ENCODE peak calls at places on chromosome 13, in eight cellular contexts. M is AG09309; O is naive thymus-derived CD4-positive, alpha-beta T cell; R is BJ; V is cardiac muscle cell; A is heart right ventricle; W is HCT116; K is astrocyte. G is an unnamed sample.

GRCh38 chr13:108272333-108272732 is 2.8 kb downstream of the TNFSF13B start:
- DNase-seq in M (no peak), R (no peak), K (no peak), V (no peak), O (no peak), A (no peak), W (no peak), G (no peak)

GRCh38 chr13:102055116-102055515 is 346.7 kb downstream of the FGF14 start:
- DNase-seq in O (no peak), K (no peak), R (no peak), V (no peak), M (no peak), W (no peak), A (no peak), G (no peak)

GRCh38 chr13:39510296-39510695 is 92.7 kb downstream of the LHFPL6 start:
- DNase-seq in V (no peak), O (no peak), M (no peak), R (no peak), K (no peak), W (no peak), A (no peak), G (no peak)

GRCh38 chr13:101013245-101013644 is 338.6 kb upstream of the TMTC4 start:
- DNase-seq in W (no peak), M (no peak), A (no peak), O (no peak), V (no peak), R (no peak), K (no peak), G (no peak)

GRCh38 chr13:76697277-76697676 is 188.9 kb downstream of the KCTD12 start:
- DNase-seq in M (no peak), V (no peak), O (no peak), R (no peak), W (no peak), A (no peak), K (no peak), G (no peak)

GRCh38 chr13:27583645-27584044 is 36.7 kb downstream of the LNX2 start:
- DNase-seq in O (no peak), A (no peak), K (peak), M (no peak), V (peak), W (no peak), R (no peak), G (no peak)

GRCh38 chr13:100396771-100397170 is 191.8 kb downstream of the GGACT start:
- DNase-seq in M (no peak), A (no peak), R (no peak), W (no peak), O (no peak), K (no peak), V (no peak), G (no peak)

GRCh38 chr13:41973247-41973741 is 12.4 kb upstream of the VWA8 start:
- DNase-seq in W (no peak), M (no peak), V (no peak), O (no peak), K (no peak), A (peak), R (no peak), G (no peak)

GRCh38 chr13:113973218-113974164 is at the start of gene C13orf46:
- DNase-seq in V (no peak), W (no peak), M (no peak), A (no peak), O (no peak), R (no peak), K (no peak), G (no peak)

GRCh38 chr13:38970380-38971051 is 20.1 kb downstream of the STOML3 start:
- DNase-seq in A (no peak), K (no peak), O (no peak), R (no peak), V (no peak), W (no peak), M (no peak), G (no peak)

GRCh38 chr13:112911883-112912282 is 57.1 kb upstream of the MCF2L start:
- DNase-seq in V (no peak), O (no peak), K (no peak), W (no peak), A (no peak), M (no peak), R (no peak), G (no peak)

GRCh38 chr13:50574731-50575130 is 268.8 kb downstream of the DLEU7 start:
- DNase-seq in O (no peak), R (peak), M (peak), K (peak), W (no peak), V (peak), A (no peak), G (no peak)

GRCh38 chr13:58085819-58086218 is 454.3 kb downstream of the PCDH17 start:
- DNase-seq in M (no peak), K (peak), W (no peak), A (no peak), R (no peak), O (no peak), V (no peak), G (no peak)

GRCh38 chr13:75761373-75761772 is 125.2 kb downstream of the LMO7 start:
- DNase-seq in K (no peak), W (no peak), R (no peak), M (no peak), A (no peak), O (no peak), V (no peak), G (no peak)

GRCh38 chr13:114119196-114119595 is 13.2 kb downstream of the RASA3 start:
- DNase-seq in K (peak), A (peak), O (no peak), M (no peak), V (peak), R (peak), W (no peak), G (no peak)

GRCh38 chr13:113906566-113906965 is 42.7 kb upstream of the GAS6 start:
- DNase-seq in K (no peak), W (no peak), M (no peak), V (no peak), A (no peak), R (no peak), O (no peak), G (no peak)

GRCh38 chr13:27338816-27339215 is 68.2 kb downstream of the RASL11A start:
- DNase-seq in A (no peak), M (no peak), O (no peak), V (no peak), K (no peak), R (no peak), W (peak), G (no peak)

GRCh38 chr13:42996584-42996983 is 4.5 kb upstream of the EPSTI1 start:
- DNase-seq in R (peak), K (peak), W (peak), O (no peak), M (peak), V (peak), A (no peak), G (no peak)

GRCh38 chr13:67139551-67139950 is 90.6 kb downstream of the PCDH9 start:
- DNase-seq in V (no peak), O (no peak), W (no peak), A (no peak), K (no peak), R (no peak), M (no peak), G (no peak)

GRCh38 chr13:34164585-34164984 is 346.6 kb downstream of the RFC3 start:
- DNase-seq in A (no peak), R (no peak), M (no peak), O (no peak), V (no peak), K (peak), W (no peak), G (no peak)

GRCh38 chr13:20526664-20527063 is 1.0 kb upstream of the CRYL1 start:
- DNase-seq in M (no peak), K (no peak), A (no peak), W (no peak), R (no peak), V (peak), O (no peak), G (no peak)

GRCh38 chr13:52969373-52969772 is 59.2 kb upstream of the OLFM4 start:
- DNase-seq in K (no peak), A (no peak), R (no peak), O (no peak), W (no peak), M (no peak), V (no peak), G (no peak)

GRCh38 chr13:25109341-25109740 is 13.4 kb downstream of the PABPC3 start:
- DNase-seq in R (no peak), M (no peak), W (no peak), V (no peak), A (no peak), K (peak), O (no peak), G (no peak)

GRCh38 chr13:25103711-25104110 is 7.8 kb downstream of the PABPC3 start:
- DNase-seq in W (no peak), V (no peak), R (no peak), M (no peak), O (no peak), A (no peak), K (no peak), G (no peak)
- H3K4me3 ChIP-seq in W (no peak), V (no peak), R (no peak), M (no peak), O (no peak), A (no peak), K (no peak), G (no peak)

GRCh38 chr13:30798776-30799625 is 63.7 kb downstream of the ALOX5AP start:
- DNase-seq in V (no peak), K (peak), M (no peak), W (no peak), R (no peak), O (no peak), A (no peak), G (no peak)

GRCh38 chr13:30800107-30800506 is 64.8 kb downstream of the ALOX5AP start:
- DNase-seq in K (no peak), M (no peak), V (no peak), O (no peak), W (no peak), R (no peak), A (no peak), G (no peak)

GRCh38 chr13:30797847-30798246 is 62.5 kb downstream of the ALOX5AP start:
- DNase-seq in O (no peak), M (no peak), R (no peak), W (no peak), V (no peak), K (no peak), A (no peak), G (no peak)

GRCh38 chr13:30796833-30797601 is 61.7 kb downstream of the ALOX5AP start:
- DNase-seq in V (peak), O (no peak), A (no peak), M (no peak), K (peak), W (no peak), R (no peak), G (no peak)

GRCh38 chr13:30796132-30796832 is 60.9 kb downstream of the ALOX5AP start:
- DNase-seq in M (peak), W (no peak), A (no peak), R (no peak), O (no peak), K (peak), V (peak), G (no peak)
- H3K4me3 ChIP-seq in M (no peak), W (peak), A (peak), R (no peak), O (no peak), K (peak), V (no peak), G (no peak)

GRCh38 chr13:98975822-98976261 is 2.0 kb downstream of the DOCK9 start:
- DNase-seq in R (no peak), O (no peak), K (no peak), M (no peak), W (no peak), V (peak), A (no peak), G (no peak)
- H3K4me3 ChIP-seq in R (no peak), O (no peak), K (peak), M (no peak), W (no peak), V (no peak), A (peak), G (no peak)

DNA sequence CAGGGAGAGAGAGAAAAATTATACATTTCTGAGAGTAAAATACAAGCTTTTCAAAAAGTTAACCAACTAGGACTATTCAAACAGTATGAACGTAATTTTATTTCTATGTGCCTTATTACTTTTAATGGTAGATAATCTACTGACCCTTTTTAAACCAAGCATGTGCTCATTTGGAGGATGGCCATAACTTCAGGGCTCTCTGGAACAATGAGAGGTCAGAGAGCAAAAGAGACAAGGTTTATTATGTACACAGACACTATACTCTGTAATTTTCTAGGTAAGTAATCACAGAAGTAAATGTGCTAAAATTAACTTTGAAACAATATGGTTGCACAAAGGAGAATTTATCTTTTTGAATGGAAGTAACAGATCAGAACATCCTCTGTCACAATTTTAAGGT is 1.1 kb downstream of the POSTN start:
- DNase-seq in R (no peak), V (no peak), W (no peak), K (no peak), O (no peak), A (no peak), M (no peak), G (no peak)
- H3K4me3 ChIP-seq in R (peak), V (no peak), W (no peak), K (peak), O (no peak), A (peak), M (peak), G (no peak)

GRCh38 chr13:94303644-94304174 is 175.8 kb downstream of the DCT start:
- DNase-seq in O (no peak), W (no peak), A (no peak), V (no peak), K (no peak), R (no peak), M (no peak), G (no peak)
- H3K4me3 ChIP-seq in O (no peak), W (no peak), A (no peak), V (no peak), K (no peak), R (no peak), M (no peak), G (no peak)

GRCh38 chr13:86826232-86826631 is 844.9 kb upstream of the SLITRK5 start:
- DNase-seq in O (no peak), W (no peak), R (no peak), V (no peak), M (no peak), K (no peak), A (no peak), G (no peak)
- H3K4me3 ChIP-seq in O (no peak), W (no peak), R (no peak), V (no peak), M (no peak), K (no peak), A (no peak), G (no peak)

DNA sequence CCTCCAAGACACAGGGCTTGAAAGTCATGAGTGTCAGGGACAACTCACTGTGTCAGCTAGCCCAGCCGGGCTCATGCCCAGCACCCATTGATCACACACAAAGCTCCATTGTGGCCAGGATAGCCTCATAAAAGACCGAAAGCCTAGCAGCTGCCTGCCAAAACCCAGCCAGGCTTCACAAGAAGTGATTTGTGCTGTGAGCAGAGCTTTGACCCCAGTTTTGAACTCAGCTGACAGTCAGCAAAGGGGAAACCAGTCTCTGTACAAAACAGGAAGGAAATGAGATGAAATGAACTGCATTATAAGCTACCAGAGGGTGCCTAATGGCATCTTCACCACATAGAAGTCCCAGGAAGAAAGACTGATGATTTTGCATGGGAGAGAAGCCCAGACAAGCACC is 2.9 kb upstream of the RUBCNL start:
- DNase-seq in W (no peak), M (no peak), R (no peak), O (no peak), V (no peak), A (no peak), K (no peak), G (no peak)
- H3K4me3 ChIP-seq in W (no peak), M (no peak), R (no peak), O (no peak), V (no peak), A (no peak), K (no peak), G (no peak)

GRCh38 chr13:48636550-48636949 is 17.2 kb upstream of the CYSLTR2 start:
- DNase-seq in O (no peak), W (no peak), K (peak), A (no peak), M (no peak), V (peak), R (no peak), G (no peak)
- H3K4me3 ChIP-seq in O (no peak), W (no peak), K (no peak), A (no peak), M (no peak), V (no peak), R (no peak), G (no peak)

GRCh38 chr13:111385182-111385857 is 64.9 kb downstream of the TEX29 start:
- DNase-seq in O (no peak), M (no peak), V (no peak), W (no peak), K (no peak), A (no peak), R (no peak), G (no peak)
- H3K4me3 ChIP-seq in O (peak), M (no peak), V (no peak), W (no peak), K (no peak), A (no peak), R (no peak), G (no peak)